ENCODE peak calls at places on chromosomes 7 and 10, in seven cellular contexts. J is foreskin fibroblast; U is Karpas-422; A is activated naive CD8-positive, alpha-beta T cell treated with anti-CD3 and anti-CD28 coated beads, Interleukin-2, amount 50 U/mL, for 24 hours; R is OCI-LY7; P is neural crest cell; B is effector memory CD8-positive, alpha-beta T cell. Z is an unnamed sample.

GRCh38 chr7:102146122-102146521 is 140.5 kb upstream of the SH2B2 start:
- DNase-seq in P (no peak), U (no peak), B (no peak), A (no peak), R (no peak), J (peak; percentile 23), Z (no peak)

GRCh38 chr10:63588436-63589180 is 67.4 kb downstream of the REEP3 start:
- DNase-seq in A (no peak), B (no peak), P (no peak), J (peak; percentile 33), U (no peak), R (no peak), Z (no peak)

GRCh38 chr7:150983893-150984368 is 5.8 kb upstream of the KCNH2 start:
- DNase-seq in B (peak; percentile 37), A (no peak), P (no peak), R (peak; percentile 61), U (peak; percentile 81), J (peak; percentile 60), Z (peak; percentile 63)

GRCh38 chr7:23232966-23233365 is 13.6 kb upstream of the GPNMB start:
- DNase-seq in A (no peak), R (no peak), U (no peak), B (no peak), P (no peak), J (no peak), Z (no peak)

GRCh38 chr7:149415391-149416068 is 45.3 kb downstream of the ZNF777 start:
- DNase-seq in P (no peak), R (no peak), A (no peak), U (no peak), J (peak; percentile 58), B (no peak), Z (no peak)

GRCh38 chr10:24385776-24386175 is 176.8 kb downstream of the KIAA1217 start:
- DNase-seq in R (no peak), P (no peak), A (no peak), U (no peak), B (no peak), J (no peak), Z (no peak)

GRCh38 chr10:43598447-43598846 is 7.8 kb upstream of the ZNF485 start:
- DNase-seq in J (peak; percentile 65), A (no peak), U (peak; percentile 16), R (no peak), P (no peak), B (no peak), Z (no peak)

GRCh38 chr10:30422981-30423654 is 10.9 kb upstream of the MAP3K8 start:
- DNase-seq in R (peak; percentile 40), J (peak; percentile 63), P (no peak), B (no peak), U (peak; percentile 84), A (no peak), Z (peak; percentile 32)

GRCh38 chr10:96708456-96708855 is 11.9 kb downstream of the PIK3AP1 start:
- DNase-seq in U (peak; percentile 65), R (peak; percentile 44), B (no peak), P (no peak), J (no peak), A (no peak), Z (no peak)

GRCh38 chr7:25216837-25217236 is 11.4 kb downstream of the NPVF start:
- DNase-seq in A (no peak), J (peak; percentile 67), P (no peak), R (peak; percentile 75), U (peak; percentile 85), B (no peak), Z (peak; percentile 44)

GRCh38 chr7:75957021-75957736 is 37.2 kb downstream of the TMEM120A start:
- DNase-seq in J (no peak), A (no peak), U (no peak), R (no peak), B (no peak), P (no peak), Z (no peak)

GRCh38 chr7:102220929-102221850 is 65.5 kb upstream of the SH2B2 start:
- DNase-seq in A (no peak), J (peak; percentile 18), R (no peak), U (peak; percentile 78), B (no peak), P (no peak), Z (no peak)

GRCh38 chr10:119104653-119105024 is 726 bp downstream of the DENND10 start:
- DNase-seq in U (peak; percentile 52), R (peak; percentile 19), B (no peak), J (no peak), P (peak; percentile 23), A (peak; percentile 11), Z (no peak)

GRCh38 chr7:2873686-2874551 is 29.8 kb upstream of the GNA12 start:
- DNase-seq in R (peak; percentile 51), J (peak; percentile 84), A (no peak), B (no peak), U (no peak), P (no peak), Z (no peak)

GRCh38 chr10:126520918-126521317 is 132.6 kb upstream of the ADAM12 start:
- DNase-seq in P (no peak), B (no peak), A (no peak), J (no peak), R (no peak), U (no peak), Z (no peak)

GRCh38 chr10:127907411-127908105 is 655 bp downstream of the PTPRE start:
- DNase-seq in R (no peak), B (no peak), P (no peak), J (peak; percentile 6), A (peak; percentile 20), U (no peak), Z (no peak)

GRCh38 chr7:142487124-142487523 is 229.3 kb upstream of the PRSS58 start:
- DNase-seq in P (no peak), U (no peak), J (no peak), R (no peak), A (no peak), B (no peak), Z (no peak)

GRCh38 chr7:128812514-128813168 is 17.6 kb upstream of the FLNC start:
- DNase-seq in P (no peak), A (no peak), R (no peak), U (no peak), B (no peak), J (no peak), Z (no peak)

GRCh38 chr7:77667459-77668090 is 28.7 kb upstream of the RSBN1L start:
- DNase-seq in J (peak; percentile 76), P (no peak), R (no peak), U (no peak), B (no peak), A (no peak), Z (no peak)

GRCh38 chr7:131173148-131173890 is 154.4 kb upstream of the MKLN1 start:
- DNase-seq in J (peak; percentile 68), R (no peak), B (no peak), A (no peak), P (no peak), U (no peak), Z (no peak)

GRCh38 chr7:2800923-2801682 is 43.0 kb downstream of the GNA12 start:
- DNase-seq in R (no peak), J (peak; percentile 34), B (no peak), U (no peak), P (no peak), A (no peak), Z (no peak)

GRCh38 chr7:43694399-43694748 is 34.9 kb downstream of the COA1 start:
- DNase-seq in U (no peak), P (no peak), B (no peak), A (no peak), R (no peak), J (peak; percentile 88), Z (no peak)

GRCh38 chr7:3559178-3559765 is 258.2 kb downstream of the SDK1 start:
- DNase-seq in R (no peak), U (no peak), B (no peak), J (peak; percentile 95), P (no peak), A (no peak), Z (no peak)

GRCh38 chr10:87636313-87636915 is 23.3 kb upstream of the PAPSS2 start:
- DNase-seq in U (no peak), A (no peak), J (peak; percentile 26), B (no peak), R (no peak), P (no peak), Z (no peak)

GRCh38 chr7:28300488-28300887 is 111.8 kb upstream of the CREB5 start:
- DNase-seq in J (no peak), A (no peak), U (no peak), R (no peak), P (no peak), B (no peak), Z (no peak)

Z was measured in NT2/D1.